ENCODE peak calls at places on chromosomes 16 and 17, in five cellular contexts. O is right cardiac atrium; I is heart left ventricle; W is CD4-positive, alpha-beta T cell; E is aorta. S is an unnamed sample.

GRCh38 chr17:18377437-18378204 is at the start of gene EVPLL:
- DNase-seq in O (peak), I (no peak), W (no peak), E (no peak), S (no peak)

GRCh38 chr16:23679986-23680336 is 1.3 kb downstream of the PLK1 start:
- DNase-seq in O (no peak), I (no peak), W (no peak), E (no peak), S (no peak)

GRCh38 chr17:8532021-8532420 is 96.3 kb downstream of the NDEL1 start:
- DNase-seq in O (no peak), I (no peak), W (no peak), E (no peak), S (no peak)

GRCh38 chr17:80599546-80600305 is 55.1 kb downstream of the RPTOR start:
- DNase-seq in O (no peak), I (no peak), W (no peak), E (no peak), S (no peak)

GRCh38 chr17:78844301-78845005 is 3.8 kb upstream of the USP36 start:
- DNase-seq in O (no peak), I (no peak), W (no peak), E (peak), S (no peak)

GRCh38 chr16:3195975-3196374 is 8.0 kb downstream of the OR1F1 start:
- DNase-seq in O (no peak), I (no peak), W (no peak), E (no peak), S (no peak)

GRCh38 chr17:77391668-77392375 is 251.1 kb downstream of the SEC14L1 start:
- DNase-seq in O (peak), I (no peak), W (no peak), E (peak), S (no peak)

GRCh38 chr17:68398731-68399637 is 58.3 kb downstream of the WIPI1 start:
- DNase-seq in O (peak), I (peak), W (no peak), E (no peak), S (no peak)

GRCh38 chr17:11825902-11826301 is 171.4 kb downstream of the ZNF18 start:
- DNase-seq in O (no peak), I (no peak), W (no peak), E (no peak), S (no peak)

GRCh38 chr17:49285716-49286115 is 55.1 kb upstream of the PHOSPHO1 start:
- DNase-seq in O (no peak), I (no peak), W (no peak), E (no peak), S (no peak)

GRCh38 chr17:2814499-2815341 is 18.5 kb downstream of the RAP1GAP2 start:
- DNase-seq in O (no peak), I (peak), W (peak), E (no peak), S (no peak)

GRCh38 chr16:11636172-11636721 is 32.0 kb upstream of the SNN start:
- DNase-seq in O (no peak), I (no peak), W (no peak), E (no peak), S (no peak)

GRCh38 chr16:73054732-73055481 is 7.0 kb upstream of the ZFHX3 start:
- DNase-seq in O (no peak), I (no peak), W (no peak), E (no peak), S (no peak)

GRCh38 chr16:2023098-2023925 is 3.4 kb upstream of the NHERF2 start:
- DNase-seq in O (peak), I (peak), W (peak), E (peak), S (peak)

GRCh38 chr17:47119746-47120520 is 69.2 kb downstream of the CDC27 start:
- DNase-seq in O (no peak), I (no peak), W (no peak), E (no peak), S (no peak)

GRCh38 chr17:78517421-78517820 is 59.8 kb downstream of the DNAH17 start:
- DNase-seq in O (no peak), I (no peak), W (no peak), E (peak), S (no peak)

GRCh38 chr17:71402661-71403141 is 718.1 kb upstream of the SOX9 start:
- DNase-seq in O (no peak), I (no peak), W (no peak), E (no peak), S (no peak)

GRCh38 chr17:49213399-49213798 is 2.9 kb downstream of the ABI3 start:
- DNase-seq in O (no peak), I (no peak), W (no peak), E (no peak), S (no peak)

GRCh38 chr17:27892866-27893769 is at the start of gene LYRM9:
- DNase-seq in O (peak), I (peak), W (peak), E (peak), S (peak)

GRCh38 chr17:83159204-83160049 is 80.0 kb downstream of the METRNL start:
- DNase-seq in O (no peak), I (no peak), W (no peak), E (peak), S (no peak)

GRCh38 chr17:59331929-59332889 is 754 bp downstream of the YPEL2 start:
- DNase-seq in O (peak), I (peak), W (no peak), E (peak), S (peak)

GRCh38 chr16:69199382-69199781 is 12.4 kb downstream of the SNTB2 start:
- DNase-seq in O (no peak), I (no peak), W (no peak), E (no peak), S (no peak)

GRCh38 chr16:87854053-87854906 is 15.0 kb downstream of the SLC7A5 start:
- DNase-seq in O (peak), I (no peak), W (no peak), E (no peak), S (no peak)

GRCh38 chr17:10999484-10999883 is 161.6 kb upstream of the PIRT start:
- DNase-seq in O (no peak), I (no peak), W (no peak), E (no peak), S (no peak)

GRCh38 chr17:82097187-82097918 is 683 bp downstream of the FASN start:
- DNase-seq in O (peak), I (no peak), W (no peak), E (no peak), S (no peak)

GRCh38 chr17:77089118-77089477 is 51.7 kb upstream of the SEC14L1 start:
- DNase-seq in O (no peak), I (no peak), W (no peak), E (no peak), S (no peak)

GRCh38 chr16:11001611-11002010 is 57.2 kb downstream of the CLEC16A start:
- DNase-seq in O (no peak), I (no peak), W (no peak), E (no peak), S (no peak)

GRCh38 chr16:68700120-68700519 is 37.0 kb upstream of the CDH1 start:
- DNase-seq in O (no peak), I (no peak), W (no peak), E (no peak), S (no peak)

GRCh38 chr17:73770115-73770848 is 126.0 kb upstream of the SDK2 start:
- DNase-seq in O (peak), I (peak), W (no peak), E (peak), S (peak)

GRCh38 chr16:29821663-29822115 is 1.4 kb downstream of the MVP start:
- DNase-seq in O (no peak), I (no peak), W (no peak), E (no peak), S (no peak)

GRCh38 chr16:7976125-7976524 is 614.2 kb downstream of the TMEM114 start:
- DNase-seq in O (no peak), I (no peak), W (no peak), E (no peak), S (no peak)

GRCh38 chr17:550776-551175 is 163.9 kb downstream of the VPS53 start:
- DNase-seq in O (no peak), I (no peak), W (no peak), E (no peak), S (no peak)

GRCh38 chr16:79751785-79752184 is 151.2 kb upstream of the MAF start:
- DNase-seq in O (peak), I (peak), W (no peak), E (no peak), S (peak)

GRCh38 chr17:60398227-60398959 is 6.5 kb upstream of the USP32 start:
- DNase-seq in O (no peak), I (no peak), W (no peak), E (no peak), S (no peak)

GRCh38 chr16:70725024-70725911 is 39.4 kb upstream of the MTSS2 start:
- DNase-seq in O (peak), I (no peak), W (no peak), E (no peak), S (no peak)

GRCh38 chr16:4309833-4310266 is 6.0 kb upstream of the GLIS2 start:
- DNase-seq in O (peak), I (no peak), W (peak), E (peak), S (no peak)

GRCh38 chr17:39735882-39736281 is 1.9 kb upstream of the GRB7 start:
- DNase-seq in O (no peak), I (no peak), W (no peak), E (no peak), S (no peak)
- H3K27ac ChIP-seq in O (no peak), I (no peak), W (no peak), E (no peak), S (no peak)

DNA sequence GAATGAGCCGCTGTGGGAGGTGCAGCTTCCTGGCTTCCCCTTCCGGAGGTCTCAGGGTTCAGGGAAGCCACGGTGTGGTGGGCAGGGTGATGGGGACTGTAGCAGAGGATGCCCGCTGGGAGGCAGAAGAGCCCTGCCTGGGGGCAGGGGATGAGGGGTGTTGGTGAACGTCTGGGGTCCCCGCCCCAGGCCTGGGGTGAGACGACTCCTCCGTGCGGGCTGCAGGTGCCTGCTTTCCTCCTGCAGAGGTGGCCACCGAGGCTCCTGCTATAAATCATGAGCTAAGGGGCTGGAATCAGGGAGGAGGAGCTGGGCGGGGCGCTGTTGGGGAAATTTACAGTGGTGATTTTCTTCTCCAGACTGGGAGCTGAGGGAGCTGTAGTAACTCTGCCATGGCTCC is 167.0 kb downstream of the MRM1 start:
- DNase-seq in O (no peak), I (no peak), W (no peak), E (peak), S (no peak)
- H3K27ac ChIP-seq in O (no peak), I (no peak), W (no peak), E (no peak), S (no peak)

GRCh38 chr17:17021194-17021863 is 20.9 kb upstream of the MPRIP start:
- DNase-seq in O (peak), I (peak), W (no peak), E (peak), S (peak)
- H3K27ac ChIP-seq in O (peak), I (peak), W (no peak), E (peak), S (peak)

DNA sequence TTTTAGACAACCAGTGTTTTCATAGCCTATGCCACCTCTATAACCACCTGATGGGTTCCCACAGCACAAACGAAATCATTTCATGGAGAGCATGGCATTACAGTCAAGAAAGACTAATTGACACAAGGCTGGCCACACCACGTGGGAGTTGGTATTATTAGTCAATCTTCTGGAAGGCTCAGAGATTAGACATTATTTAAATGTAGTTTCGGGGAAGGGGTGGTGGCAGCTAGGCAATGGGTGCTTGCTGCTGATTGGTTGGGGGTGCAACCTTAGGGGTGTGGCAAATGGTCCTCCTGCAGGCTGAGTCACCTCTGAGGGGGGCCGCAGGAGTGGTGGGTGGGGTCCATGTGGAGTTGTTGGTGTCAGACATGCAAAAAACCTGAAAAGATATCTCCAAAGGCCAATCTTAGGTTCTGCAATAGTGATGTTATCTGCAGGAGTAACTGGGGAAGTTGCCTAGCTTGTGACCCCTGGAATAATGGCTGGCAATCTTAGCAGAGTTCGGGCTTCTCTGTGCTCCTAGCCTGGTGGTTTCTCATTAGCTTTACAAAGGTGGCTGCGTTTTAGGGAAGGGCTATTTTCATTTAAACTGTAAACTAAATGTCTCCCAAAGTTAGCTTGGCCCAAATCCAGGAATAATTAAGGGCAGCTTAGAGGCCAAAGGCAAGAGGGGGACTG is 4.6 kb downstream of the TEN1 start:
- DNase-seq in O (no peak), I (no peak), W (no peak), E (peak), S (no peak)
- H3K27ac ChIP-seq in O (peak), I (no peak), W (no peak), E (no peak), S (peak)

S was measured in substantia nigra.